ENCODE peak calls at places on chromosomes 5 and 9, in five cellular contexts. One of them, this sample, is unnamed.
A peak's percentile ranks its signal among the peaks of the same experiment; 100 is the strongest.

GRCh38 chr5:82623094-82623514 is 344.9 kb upstream of the RPS23 start:
- DNase-seq in H1: no peak
- DNase-seq in GM12878: no peak
- DNase-seq in NT2/D1: no peak
- DNase-seq in HepG2: peak; percentile 87
- DNase-seq in this sample: no peak

GRCh38 chr5:23994581-23995370 is 487.4 kb downstream of the PRDM9 start:
- DNase-seq in GM12878: no peak
- DNase-seq in NT2/D1: no peak
- DNase-seq in H1: no peak
- DNase-seq in HepG2: peak; percentile 2
- DNase-seq in this sample: peak; percentile 6

GRCh38 chr5:74233571-74233970 is 407.0 kb downstream of the ENC1 start:
- DNase-seq in H1: no peak
- DNase-seq in GM12878: no peak
- DNase-seq in HepG2: no peak
- DNase-seq in NT2/D1: no peak
- DNase-seq in this sample: no peak

GRCh38 chr9:89359636-89360315 is 41.5 kb downstream of the SECISBP2 start:
- DNase-seq in NT2/D1: no peak
- DNase-seq in GM12878: no peak
- DNase-seq in H1: no peak
- DNase-seq in HepG2: no peak
- DNase-seq in this sample: no peak

GRCh38 chr5:91293131-91293530 is 90.0 kb downstream of the ARRDC3 start:
- DNase-seq in NT2/D1: peak; percentile 42
- DNase-seq in GM12878: peak; percentile 36
- DNase-seq in H1: no peak
- DNase-seq in HepG2: no peak
- DNase-seq in this sample: no peak

GRCh38 chr9:9855503-9856078 is 757.2 kb downstream of the PTPRD start:
- DNase-seq in NT2/D1: no peak
- DNase-seq in HepG2: no peak
- DNase-seq in H1: no peak
- DNase-seq in GM12878: no peak
- DNase-seq in this sample: no peak

GRCh38 chr9:105138306-105138801 is 106.1 kb upstream of the SLC44A1 start:
- DNase-seq in HepG2: peak; percentile 28
- DNase-seq in NT2/D1: peak; percentile 48
- DNase-seq in GM12878: no peak
- DNase-seq in H1: peak; percentile 82
- DNase-seq in this sample: no peak

GRCh38 chr9:134935056-134936020 is 17.6 kb upstream of the FCN1 start:
- DNase-seq in HepG2: no peak
- DNase-seq in NT2/D1: no peak
- DNase-seq in H1: no peak
- DNase-seq in GM12878: no peak
- DNase-seq in this sample: no peak

GRCh38 chr9:136551401-136552116 is 5.7 kb upstream of the NOTCH1 start:
- DNase-seq in H1: no peak
- DNase-seq in NT2/D1: no peak
- DNase-seq in GM12878: no peak
- DNase-seq in HepG2: no peak
- DNase-seq in this sample: no peak

GRCh38 chr9:68999393-69000105 is 14.4 kb downstream of the PRKACG start:
- DNase-seq in H1: peak; percentile 60
- DNase-seq in HepG2: peak; percentile 75
- DNase-seq in NT2/D1: peak; percentile 76
- DNase-seq in GM12878: peak; percentile 66
- DNase-seq in this sample: peak; percentile 74
- TF ChIP-seq SUZ12 in H1: no peak
- TF ChIP-seq SUZ12 in HepG2: no peak
- TF ChIP-seq SUZ12 in NT2/D1: no peak
- TF ChIP-seq SUZ12 in GM12878: no peak
- TF ChIP-seq SUZ12 in this sample: no peak

GRCh38 chr5:154968953-154969352 is 28.1 kb downstream of the MRPL22 start:
- DNase-seq in NT2/D1: no peak
- DNase-seq in H1: no peak
- DNase-seq in GM12878: no peak
- DNase-seq in HepG2: no peak
- DNase-seq in this sample: no peak

GRCh38 chr5:154970759-154971158 is 29.9 kb downstream of the MRPL22 start:
- DNase-seq in H1: no peak
- DNase-seq in GM12878: no peak
- DNase-seq in NT2/D1: no peak
- DNase-seq in HepG2: peak; percentile 81
- DNase-seq in this sample: no peak

GRCh38 chr5:154977409-154977808 is 36.1 kb upstream of the KIF4B start:
- DNase-seq in H1: no peak
- DNase-seq in NT2/D1: no peak
- DNase-seq in HepG2: peak; percentile 13
- DNase-seq in GM12878: no peak
- DNase-seq in this sample: no peak

GRCh38 chr5:154971501-154971900 is 30.6 kb downstream of the MRPL22 start:
- DNase-seq in H1: no peak
- DNase-seq in GM12878: no peak
- DNase-seq in NT2/D1: no peak
- DNase-seq in HepG2: no peak
- DNase-seq in this sample: no peak

GRCh38 chr5:154972476-154973080 is 31.7 kb downstream of the MRPL22 start:
- DNase-seq in H1: no peak
- DNase-seq in HepG2: peak; percentile 35
- DNase-seq in GM12878: no peak
- DNase-seq in NT2/D1: peak; percentile 1
- DNase-seq in this sample: peak; percentile 48
- TF ChIP-seq SUZ12 in H1: no peak
- TF ChIP-seq SUZ12 in HepG2: no peak
- TF ChIP-seq SUZ12 in GM12878: no peak
- TF ChIP-seq SUZ12 in NT2/D1: no peak
- TF ChIP-seq SUZ12 in this sample: no peak

GRCh38 chr9:131888923-131889322 is 149.0 kb upstream of the RAPGEF1 start:
- DNase-seq in HepG2: no peak
- DNase-seq in GM12878: no peak
- DNase-seq in NT2/D1: no peak
- DNase-seq in H1: no peak
- DNase-seq in this sample: no peak
- TF ChIP-seq SUZ12 in HepG2: no peak
- TF ChIP-seq SUZ12 in GM12878: no peak
- TF ChIP-seq SUZ12 in NT2/D1: no peak
- TF ChIP-seq SUZ12 in H1: no peak
- TF ChIP-seq SUZ12 in this sample: no peak

GRCh38 chr9:130101963-130102362 is 48.3 kb downstream of the GPR107 start:
- DNase-seq in GM12878: no peak
- DNase-seq in NT2/D1: no peak
- DNase-seq in HepG2: no peak
- DNase-seq in H1: no peak
- DNase-seq in this sample: no peak
- TF ChIP-seq SUZ12 in GM12878: no peak
- TF ChIP-seq SUZ12 in NT2/D1: no peak
- TF ChIP-seq SUZ12 in HepG2: no peak
- TF ChIP-seq SUZ12 in H1: no peak
- TF ChIP-seq SUZ12 in this sample: no peak

This sample was measured in HEK293T.